ENCODE peak calls at places on chromosome 21, in five cellular contexts. One of them, this sample, is unnamed.

GRCh38 chr21:45002381-45003204 is 62.8 kb downstream of the SLX9 start:
- DNase-seq in EH: no peak
- DNase-seq in endodermal cell: no peak
- DNase-seq in activated naive CD8-positive, alpha-beta T cell treated with anti-CD3 and anti-CD28 coated beads, Interleukin-2, amount 50 U/mL, for 24 hours: no peak
- DNase-seq in AG10803: no peak
- DNase-seq in this sample: no peak

GRCh38 chr21:43192501-43193081 is 23.8 kb downstream of the CRYAA start:
- DNase-seq in EH: no peak
- DNase-seq in endodermal cell: no peak
- DNase-seq in activated naive CD8-positive, alpha-beta T cell treated with anti-CD3 and anti-CD28 coated beads, Interleukin-2, amount 50 U/mL, for 24 hours: no peak
- DNase-seq in AG10803: no peak
- DNase-seq in this sample: no peak

GRCh38 chr21:41611966-41612606 is 104.1 kb upstream of the TMPRSS2 start:
- DNase-seq in EH: peak
- DNase-seq in endodermal cell: peak
- DNase-seq in activated naive CD8-positive, alpha-beta T cell treated with anti-CD3 and anti-CD28 coated beads, Interleukin-2, amount 50 U/mL, for 24 hours: no peak
- DNase-seq in AG10803: peak
- DNase-seq in this sample: no peak

GRCh38 chr21:43289966-43290365 is 121.2 kb downstream of the CRYAA start:
- DNase-seq in EH: no peak
- DNase-seq in endodermal cell: no peak
- DNase-seq in activated naive CD8-positive, alpha-beta T cell treated with anti-CD3 and anti-CD28 coated beads, Interleukin-2, amount 50 U/mL, for 24 hours: no peak
- DNase-seq in AG10803: no peak
- DNase-seq in this sample: no peak

GRCh38 chr21:22711636-22712035 is 1713.4 kb downstream of the NCAM2 start:
- DNase-seq in EH: no peak
- DNase-seq in endodermal cell: no peak
- DNase-seq in activated naive CD8-positive, alpha-beta T cell treated with anti-CD3 and anti-CD28 coated beads, Interleukin-2, amount 50 U/mL, for 24 hours: no peak
- DNase-seq in AG10803: no peak
- DNase-seq in this sample: no peak

GRCh38 chr21:38853421-38853919 is 47.7 kb downstream of the ETS2 start:
- DNase-seq in EH: peak
- DNase-seq in endodermal cell: no peak
- DNase-seq in activated naive CD8-positive, alpha-beta T cell treated with anti-CD3 and anti-CD28 coated beads, Interleukin-2, amount 50 U/mL, for 24 hours: no peak
- DNase-seq in AG10803: peak
- DNase-seq in this sample: peak

GRCh38 chr21:34306246-34306645 is 57.6 kb upstream of the KCNE2 start:
- DNase-seq in EH: no peak
- DNase-seq in endodermal cell: no peak
- DNase-seq in activated naive CD8-positive, alpha-beta T cell treated with anti-CD3 and anti-CD28 coated beads, Interleukin-2, amount 50 U/mL, for 24 hours: no peak
- DNase-seq in AG10803: no peak
- DNase-seq in this sample: no peak

GRCh38 chr21:42112857-42113256 is 41.7 kb downstream of the UMODL1 start:
- DNase-seq in EH: peak
- DNase-seq in endodermal cell: no peak
- DNase-seq in activated naive CD8-positive, alpha-beta T cell treated with anti-CD3 and anti-CD28 coated beads, Interleukin-2, amount 50 U/mL, for 24 hours: no peak
- DNase-seq in AG10803: peak
- DNase-seq in this sample: peak

GRCh38 chr21:38852278-38852677 is 46.5 kb downstream of the ETS2 start:
- DNase-seq in EH: no peak
- DNase-seq in endodermal cell: no peak
- DNase-seq in activated naive CD8-positive, alpha-beta T cell treated with anti-CD3 and anti-CD28 coated beads, Interleukin-2, amount 50 U/mL, for 24 hours: no peak
- DNase-seq in AG10803: no peak
- DNase-seq in this sample: no peak

GRCh38 chr21:40587786-40588353 is 259.1 kb downstream of the DSCAM start:
- DNase-seq in EH: no peak
- DNase-seq in endodermal cell: no peak
- DNase-seq in activated naive CD8-positive, alpha-beta T cell treated with anti-CD3 and anti-CD28 coated beads, Interleukin-2, amount 50 U/mL, for 24 hours: no peak
- DNase-seq in AG10803: no peak
- DNase-seq in this sample: no peak

GRCh38 chr21:46603228-46603627 is 1.7 kb downstream of the S100B start:
- DNase-seq in EH: no peak
- DNase-seq in endodermal cell: peak
- DNase-seq in activated naive CD8-positive, alpha-beta T cell treated with anti-CD3 and anti-CD28 coated beads, Interleukin-2, amount 50 U/mL, for 24 hours: no peak
- DNase-seq in AG10803: no peak
- DNase-seq in this sample: peak

GRCh38 chr21:25501996-25502665 is 105.2 kb downstream of the MRPL39 start:
- DNase-seq in EH: no peak
- DNase-seq in endodermal cell: no peak
- DNase-seq in activated naive CD8-positive, alpha-beta T cell treated with anti-CD3 and anti-CD28 coated beads, Interleukin-2, amount 50 U/mL, for 24 hours: peak
- DNase-seq in AG10803: no peak
- DNase-seq in this sample: no peak

GRCh38 chr21:29315155-29315749 is 16.5 kb downstream of the BACH1 start:
- DNase-seq in EH: no peak
- DNase-seq in endodermal cell: no peak
- DNase-seq in activated naive CD8-positive, alpha-beta T cell treated with anti-CD3 and anti-CD28 coated beads, Interleukin-2, amount 50 U/mL, for 24 hours: no peak
- DNase-seq in AG10803: no peak
- DNase-seq in this sample: no peak

GRCh38 chr21:41953831-41954653 is at the start of gene C2CD2:
- DNase-seq in EH: peak
- DNase-seq in endodermal cell: peak
- DNase-seq in activated naive CD8-positive, alpha-beta T cell treated with anti-CD3 and anti-CD28 coated beads, Interleukin-2, amount 50 U/mL, for 24 hours: peak
- DNase-seq in AG10803: peak
- DNase-seq in this sample: peak

GRCh38 chr21:33402011-33402979 is 918 bp upstream of the IFNGR2 start:
- DNase-seq in EH: peak
- DNase-seq in endodermal cell: peak
- DNase-seq in activated naive CD8-positive, alpha-beta T cell treated with anti-CD3 and anti-CD28 coated beads, Interleukin-2, amount 50 U/mL, for 24 hours: no peak
- DNase-seq in AG10803: peak
- DNase-seq in this sample: peak